ENCODE peak calls at places on chromosomes 5 and 9, in four cellular contexts. M is GM12878, K is H1, C is HepG2. B is an unnamed sample. For H3K36me3 and H3K4me1, the result is how much of the 10 kb centered on the place peaks cover.

GRCh38 chr5:150309101-150309897 is 6.6 kb upstream of the ARSI start:
- DNase-seq in M (no peak), K (no peak), C (no peak), B (no peak)

GRCh38 chr5:133969654-133970324 is 1.4 kb upstream of the C5orf15 start:
- DNase-seq in M (peak), K (no peak), C (peak), B (no peak)

GRCh38 chr9:122562134-122562760 is 9.3 kb downstream of the OR1N2 start:
- DNase-seq in M (no peak), K (no peak), C (no peak), B (peak)

GRCh38 chr5:95284512-95285405 is at the start of gene MCTP1:
- DNase-seq in M (no peak), K (peak), C (no peak), B (no peak)

GRCh38 chr9:130689572-130689936 is 4.0 kb upstream of the EXOSC2 start:
- DNase-seq in M (no peak), K (no peak), C (no peak), B (no peak)

GRCh38 chr5:133240425-133241091 is 188.7 kb downstream of the HSPA4 start:
- DNase-seq in M (peak), K (no peak), C (peak), B (no peak)

GRCh38 chr5:139299477-139299876 is 5.9 kb downstream of the MATR3 start:
- DNase-seq in M (no peak), K (no peak), C (no peak), B (no peak)

GRCh38 chr5:149931992-149932436 is 12.6 kb downstream of the PDE6A start:
- DNase-seq in M (no peak), K (no peak), C (no peak), B (no peak)

GRCh38 chr5:121737120-121737519 is 114.6 kb upstream of the FTMT start:
- DNase-seq in M (no peak), K (no peak), C (no peak), B (no peak)

GRCh38 chr9:77752566-77752965 is 104.4 kb upstream of the GNA14 start:
- DNase-seq in M (no peak), K (no peak), C (no peak), B (no peak)

GRCh38 chr5:103973669-103974068 is 411.1 kb upstream of the NUDT12 start:
- DNase-seq in M (no peak), K (no peak), C (no peak), B (no peak)

GRCh38 chr5:156971848-156972525 is 9.0 kb upstream of the TIMD4 start:
- DNase-seq in M (no peak), K (no peak), C (no peak), B (no peak)

GRCh38 chr9:137452761-137453642 is 6.1 kb downstream of the NSMF start:
- DNase-seq in M (no peak), K (no peak), C (no peak), B (no peak)

GRCh38 chr9:28212979-28213378 is 639.7 kb upstream of the C9orf72 start:
- DNase-seq in M (no peak), K (no peak), C (peak), B (no peak)

GRCh38 chr5:149956685-149957084 is 3.9 kb upstream of the SLC26A2 start:
- DNase-seq in M (no peak), K (no peak), C (no peak), B (no peak)

GRCh38 chr5:14662721-14663120 is 1.8 kb upstream of the OTULIN start:
- DNase-seq in M (no peak), K (no peak), C (no peak), B (no peak)

GRCh38 chr5:99019812-99020697 is 91.2 kb upstream of the CHD1 start:
- DNase-seq in M (no peak), K (no peak), C (peak), B (no peak)

GRCh38 chr5:79694652-79695051 is 5.0 kb downstream of the CMYA5 start:
- DNase-seq in M (no peak), K (no peak), C (no peak), B (no peak)

GRCh38 chr5:150245111-150245789 is 44.3 kb downstream of the CAMK2A start:
- DNase-seq in M (no peak), K (no peak), C (no peak), B (no peak)

GRCh38 chr5:168590666-168591065 is 11.5 kb upstream of the PANK3 start:
- DNase-seq in M (no peak), K (no peak), C (no peak), B (no peak)

GRCh38 chr5:64807505-64807904 is 38.8 kb downstream of the CWC27 start:
- DNase-seq in M (no peak), K (no peak), C (no peak), B (no peak)

GRCh38 chr5:103522586-103522985 is 40.0 kb downstream of the NUDT12 start:
- DNase-seq in M (no peak), K (no peak), C (no peak), B (no peak)

GRCh38 chr5:81134066-81134465 is 99.1 kb upstream of the CKMT2 start:
- DNase-seq in M (no peak), K (no peak), C (no peak), B (no peak)

GRCh38 chr5:139268364-139269202 is 25.0 kb upstream of the MATR3 start:
- DNase-seq in M (no peak), K (no peak), C (no peak), B (no peak)

GRCh38 chr5:83227611-83228010 is 150.3 kb downstream of the XRCC4 start:
- DNase-seq in M (no peak), K (no peak), C (no peak), B (no peak)

GRCh38 chr9:136856078-136856474 is 3.9 kb downstream of the MAMDC4 start:
- DNase-seq in M (no peak), K (peak), C (no peak), B (no peak)

GRCh38 chr9:130630506-130631330 is 33.7 kb upstream of the PRDM12 start:
- DNase-seq in M (no peak), K (no peak), C (no peak), B (no peak)

GRCh38 chr9:99824378-99825157 is 2.9 kb downstream of the NR4A3 start:
- DNase-seq in M (no peak), K (peak), C (peak), B (peak)

GRCh38 chr5:154042751-154043150 is 4.0 kb downstream of the MFAP3 start:
- DNase-seq in M (no peak), K (no peak), C (no peak), B (no peak)

GRCh38 chr5:36494756-36495637 is 111.4 kb upstream of the SLC1A3 start:
- DNase-seq in M (no peak), K (no peak), C (no peak), B (no peak)

GRCh38 chr5:34530637-34531036 is 125.5 kb upstream of the RAI14 start:
- DNase-seq in M (no peak), K (no peak), C (no peak), B (no peak)

GRCh38 chr5:78162253-78162862 is 132.1 kb downstream of the AP3B1 start:
- DNase-seq in M (no peak), K (no peak), C (peak), B (peak)

GRCh38 chr5:156328176-156328575 is 1.2 kb downstream of the SGCD start:
- DNase-seq in M (no peak), K (no peak), C (no peak), B (no peak)

GRCh38 chr9:19119801-19120440 is 7.4 kb downstream of the PLIN2 start:
- DNase-seq in M (no peak), K (no peak), C (no peak), B (no peak)
- H3K36me3 ChIP-seq in M (under half), K (half or more), C (under half), B (half or more)

GRCh38 chr9:7534211-7534935 is 265.2 kb downstream of the DMAC1 start:
- DNase-seq in M (no peak), K (no peak), C (no peak), B (no peak)

GRCh38 chr9:7533376-7534090 is 266.0 kb downstream of the DMAC1 start:
- DNase-seq in M (no peak), K (no peak), C (no peak), B (no peak)

GRCh38 chr9:7536310-7536939 is 263.2 kb downstream of the DMAC1 start:
- DNase-seq in M (no peak), K (peak), C (peak), B (peak)
- TF ChIP-seq SUZ12 in M (no peak), K (no peak), C (no peak), B (no peak)

DNA sequence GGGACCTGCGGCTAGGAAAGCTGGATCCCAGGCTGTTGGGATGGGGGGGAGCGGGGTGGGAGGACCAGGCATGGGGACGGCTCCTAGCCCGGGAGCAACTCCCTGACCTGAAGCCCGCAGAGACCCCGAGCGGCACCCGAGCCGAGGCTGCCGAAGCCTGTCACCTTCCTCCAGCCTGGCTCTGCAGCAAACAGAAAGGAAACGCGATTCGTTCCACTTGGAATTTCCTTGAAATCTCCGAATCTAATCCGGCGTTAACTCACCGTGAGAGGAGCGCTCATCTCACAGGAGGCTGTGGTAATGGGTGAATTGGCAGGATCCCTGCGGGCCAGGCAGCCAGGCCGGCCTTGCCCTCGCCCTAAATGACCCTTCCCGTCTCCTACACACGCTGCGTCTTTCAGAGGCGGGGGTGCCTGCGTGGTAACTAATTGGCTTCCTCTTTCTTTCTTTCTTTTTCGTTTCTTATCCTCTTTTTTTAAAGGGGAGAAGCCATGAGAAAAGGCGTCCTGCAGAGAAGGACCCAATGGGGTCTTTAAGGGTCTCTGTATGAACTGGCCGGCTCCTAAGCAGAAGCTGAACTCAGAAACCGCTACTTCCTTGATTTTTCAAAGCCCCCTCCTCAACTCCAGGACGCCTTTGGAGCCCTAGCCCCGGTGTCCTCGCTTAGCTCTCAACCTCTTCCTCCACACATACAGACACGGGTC is 8.5 kb downstream of the PAX5 start:
- DNase-seq in M (no peak), K (no peak), C (no peak), B (no peak)
- H3K4me1 ChIP-seq in M (under half), K (under half), C (under half), B (under half)

DNA sequence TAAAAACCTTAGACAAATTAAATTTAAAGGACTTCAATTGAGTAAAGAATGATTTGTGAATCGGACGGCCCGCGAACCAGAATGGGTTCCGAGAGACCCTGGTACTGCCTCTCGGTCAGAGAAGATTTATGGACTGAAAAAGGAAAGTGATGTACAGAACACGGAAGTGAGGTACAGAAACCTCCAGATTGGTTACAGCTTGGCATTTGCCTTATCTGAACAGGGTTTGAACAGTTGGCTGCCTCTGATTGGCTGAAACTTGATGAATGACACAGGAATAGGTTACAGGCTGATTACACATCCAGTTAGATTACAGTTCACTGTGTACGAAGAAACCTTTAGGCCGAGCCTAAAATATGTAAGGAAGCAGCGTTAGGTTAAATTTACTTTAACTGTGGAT is 156.5 kb upstream of the EGFLAM start:
- DNase-seq in M (no peak), K (no peak), C (no peak), B (no peak)
- H3K36me3 ChIP-seq in M (under half), K (under half), C (under half), B (under half)

DNA sequence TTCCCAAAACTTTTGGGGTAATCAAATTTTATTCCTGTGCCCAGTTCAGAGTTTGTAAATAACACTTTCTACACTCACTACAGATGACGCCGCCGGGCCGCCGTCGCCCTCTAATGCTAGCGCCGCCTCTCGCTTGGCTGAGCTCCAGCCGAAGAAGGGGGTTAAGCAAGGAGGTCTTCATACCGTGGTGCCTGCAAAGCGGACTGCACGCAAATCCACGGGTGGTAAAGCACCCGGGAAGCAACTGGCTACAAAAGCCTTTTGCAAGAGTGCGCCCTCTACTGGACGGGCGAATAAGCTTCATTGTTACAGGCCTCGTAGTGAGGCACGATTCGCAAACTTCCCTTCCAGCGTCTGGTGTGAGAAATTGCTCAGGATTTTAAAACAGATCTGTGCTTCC is 280.4 kb downstream of the MEF2C start:
- DNase-seq in M (no peak), K (peak), C (peak), B (no peak)
- TF ChIP-seq SUZ12 in M (no peak), K (no peak), C (no peak), B (no peak)

DNA sequence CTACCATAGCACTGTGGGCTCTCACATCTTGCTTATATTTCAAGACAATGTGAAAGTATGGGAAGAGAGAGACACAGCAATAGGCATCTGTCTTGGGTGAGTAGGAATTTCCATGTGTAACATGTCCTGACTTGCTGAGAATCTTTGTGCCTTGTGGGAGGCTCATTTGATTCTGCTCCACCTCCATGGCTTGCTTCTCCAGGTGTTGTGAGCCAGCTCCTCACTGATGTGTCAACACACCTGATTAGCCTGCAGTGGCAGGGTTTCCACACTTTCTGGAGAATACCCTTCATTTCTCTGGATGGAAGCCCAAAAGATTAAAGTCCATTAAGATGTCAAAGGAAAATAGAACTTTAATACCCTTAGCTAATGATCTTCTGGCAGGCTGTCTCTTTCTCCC is 613.6 kb downstream of the ZNF608 start:
- DNase-seq in M (no peak), K (no peak), C (no peak), B (no peak)
- H3K4me1 ChIP-seq in M (under half), K (under half), C (under half), B (under half)